ENCODE peak calls at places on chromosomes 16 and 17, in ten cellular contexts. F is RWPE1; L is GOT3; B is COR-L47; V is fibroblast of lung; Q is NCI-H2081; Z is WTC11; A is stimulated activated CD4-positive, alpha-beta T cell treated with anti-CD3 and anti-CD28 coated beads, Interleukin-12 subunit alpha, Interleukin-12 subunit beta, amount 100 ng/mL, for 4 hours; I is T-cell; M is activated CD8-positive, alpha-beta memory T cell treated with anti-CD3 and anti-CD28 coated beads, Interleukin-2, amount 50 U/mL, for 48 hours. Y is an unnamed sample.
A peak's percentile ranks its signal among the peaks of the same experiment; 100 is the strongest.

GRCh38 chr17:28547623-28548416 is 4.6 kb downstream of the UNC119 start:
- DNase-seq in A (peak; percentile 67), B (peak; percentile 27), I (peak; percentile 22), Q (peak; percentile 35), L (no peak), V (peak; percentile 69), M (peak; percentile 92), Z (peak; percentile 93), F (peak; percentile 72), Y (no peak)

GRCh38 chr16:3880623-3881498 is at the start of gene CREBBP:
- DNase-seq in A (peak; percentile 85), B (peak; percentile 86), V (peak; percentile 87), Q (peak; percentile 88), L (peak; percentile 58), I (peak; percentile 77), F (peak; percentile 87), Z (peak; percentile 82), M (peak; percentile 91), Y (peak; percentile 44)

GRCh38 chr17:49645654-49646053 is 32.2 kb downstream of the SPOP start:
- DNase-seq in L (no peak), M (no peak), V (no peak), F (no peak), I (no peak), A (no peak), Q (no peak), B (no peak), Z (no peak), Y (no peak)

GRCh38 chr17:2435852-2436251 is 35.0 kb upstream of the MNT start:
- DNase-seq in F (no peak), Z (no peak), Q (peak; percentile 68), A (no peak), M (no peak), I (no peak), V (no peak), L (no peak), B (no peak), Y (peak; percentile 36)

GRCh38 chr17:39738568-39738901 is 797 bp downstream of the GRB7 start:
- DNase-seq in V (no peak), Q (peak; percentile 67), Z (peak; percentile 63), A (no peak), L (no peak), I (peak; percentile 54), M (peak; percentile 72), F (peak; percentile 81), B (no peak), Y (no peak)

GRCh38 chr17:6643460-6644125 is 2.7 kb downstream of the TXNDC17 start:
- DNase-seq in A (no peak), M (no peak), V (no peak), Q (no peak), L (no peak), I (no peak), Z (no peak), F (peak; percentile 48), B (no peak), Y (no peak)

GRCh38 chr17:80944326-80944725 is 47.3 kb upstream of the CHMP6 start:
- DNase-seq in M (no peak), A (no peak), B (no peak), Z (peak; percentile 4), L (no peak), F (no peak), Q (no peak), V (no peak), I (no peak), Y (no peak)

GRCh38 chr17:70181866-70182265 is 12.5 kb downstream of the KCNJ2 start:
- DNase-seq in F (peak; percentile 45), Q (no peak), L (no peak), Z (no peak), M (no peak), B (no peak), V (no peak), I (no peak), A (no peak), Y (no peak)

GRCh38 chr16:73735018-73735417 is 561.6 kb upstream of the PSMD7 start:
- DNase-seq in V (peak; percentile 79), F (peak; percentile 77), Q (no peak), M (no peak), B (no peak), Z (no peak), A (no peak), L (no peak), I (no peak), Y (no peak)

GRCh38 chr16:68074850-68075249 is 10.3 kb upstream of the NFATC3 start:
- DNase-seq in M (peak; percentile 81), A (no peak), F (no peak), L (no peak), Z (no peak), I (peak; percentile 55), B (no peak), V (no peak), Q (no peak), Y (no peak)

GRCh38 chr16:15597135-15597534 is 45.8 kb downstream of the MARF1 start:
- DNase-seq in A (no peak), F (no peak), L (no peak), B (no peak), I (no peak), Q (no peak), M (no peak), V (no peak), Z (no peak), Y (no peak)